ENCODE peak calls at places on chromosomes 2 and 18, in four cellular contexts. One of them, this sample, is unnamed.
A peak's percentile ranks its signal among the peaks of the same experiment; 100 is the strongest.

GRCh38 chr2:173680574-173680973 is 284.6 kb downstream of the SP3 start:
- DNase-seq in activated effector memory CD4-positive, alpha-beta T cell treated with anti-CD3 and anti-CD28 coated beads, Interleukin-2, amount 50 U/mL, for 16 hours: no peak
- DNase-seq in NCI-H1092 treated with DMSO at 0.1 percent for 48 hours: no peak
- DNase-seq in stimulated activated CD4-positive, alpha-beta T cell treated with anti-CD3 and anti-CD28 coated beads, Interleukin-2, amount 100 ng/mL, for 48 hours: no peak
- DNase-seq in this sample: no peak

GRCh38 chr18:63208676-63209075 is 110.9 kb downstream of the BCL2 start:
- DNase-seq in activated effector memory CD4-positive, alpha-beta T cell treated with anti-CD3 and anti-CD28 coated beads, Interleukin-2, amount 50 U/mL, for 16 hours: no peak
- DNase-seq in NCI-H1092 treated with DMSO at 0.1 percent for 48 hours: peak; percentile 60
- DNase-seq in stimulated activated CD4-positive, alpha-beta T cell treated with anti-CD3 and anti-CD28 coated beads, Interleukin-2, amount 100 ng/mL, for 48 hours: no peak
- DNase-seq in this sample: no peak

GRCh38 chr2:238101891-238102841 is 2.0 kb downstream of the ESPNL start:
- DNase-seq in activated effector memory CD4-positive, alpha-beta T cell treated with anti-CD3 and anti-CD28 coated beads, Interleukin-2, amount 50 U/mL, for 16 hours: peak; percentile 51
- DNase-seq in NCI-H1092 treated with DMSO at 0.1 percent for 48 hours: no peak
- DNase-seq in stimulated activated CD4-positive, alpha-beta T cell treated with anti-CD3 and anti-CD28 coated beads, Interleukin-2, amount 100 ng/mL, for 48 hours: no peak
- DNase-seq in this sample: peak; percentile 56

GRCh38 chr2:238847841-238848565 is at the start of gene TWIST2:
- DNase-seq in activated effector memory CD4-positive, alpha-beta T cell treated with anti-CD3 and anti-CD28 coated beads, Interleukin-2, amount 50 U/mL, for 16 hours: no peak
- DNase-seq in NCI-H1092 treated with DMSO at 0.1 percent for 48 hours: no peak
- DNase-seq in stimulated activated CD4-positive, alpha-beta T cell treated with anti-CD3 and anti-CD28 coated beads, Interleukin-2, amount 100 ng/mL, for 48 hours: no peak
- DNase-seq in this sample: peak; percentile 40

GRCh38 chr2:30625600-30626208 is 178.7 kb downstream of the LCLAT1 start:
- DNase-seq in activated effector memory CD4-positive, alpha-beta T cell treated with anti-CD3 and anti-CD28 coated beads, Interleukin-2, amount 50 U/mL, for 16 hours: no peak
- DNase-seq in NCI-H1092 treated with DMSO at 0.1 percent for 48 hours: no peak
- DNase-seq in stimulated activated CD4-positive, alpha-beta T cell treated with anti-CD3 and anti-CD28 coated beads, Interleukin-2, amount 100 ng/mL, for 48 hours: no peak
- DNase-seq in this sample: no peak

GRCh38 chr2:97995026-97995733 is 568 bp downstream of the TMEM131 start:
- DNase-seq in activated effector memory CD4-positive, alpha-beta T cell treated with anti-CD3 and anti-CD28 coated beads, Interleukin-2, amount 50 U/mL, for 16 hours: peak; percentile 82
- DNase-seq in NCI-H1092 treated with DMSO at 0.1 percent for 48 hours: peak; percentile 60
- DNase-seq in stimulated activated CD4-positive, alpha-beta T cell treated with anti-CD3 and anti-CD28 coated beads, Interleukin-2, amount 100 ng/mL, for 48 hours: peak; percentile 38
- DNase-seq in this sample: peak; percentile 66

GRCh38 chr18:54762386-54762785 is 65.9 kb upstream of the RAB27B start:
- DNase-seq in activated effector memory CD4-positive, alpha-beta T cell treated with anti-CD3 and anti-CD28 coated beads, Interleukin-2, amount 50 U/mL, for 16 hours: no peak
- DNase-seq in NCI-H1092 treated with DMSO at 0.1 percent for 48 hours: no peak
- DNase-seq in stimulated activated CD4-positive, alpha-beta T cell treated with anti-CD3 and anti-CD28 coated beads, Interleukin-2, amount 100 ng/mL, for 48 hours: no peak
- DNase-seq in this sample: no peak

GRCh38 chr2:62415019-62415431 is 91.0 kb downstream of the TMEM17 start:
- DNase-seq in activated effector memory CD4-positive, alpha-beta T cell treated with anti-CD3 and anti-CD28 coated beads, Interleukin-2, amount 50 U/mL, for 16 hours: no peak
- DNase-seq in NCI-H1092 treated with DMSO at 0.1 percent for 48 hours: no peak
- DNase-seq in stimulated activated CD4-positive, alpha-beta T cell treated with anti-CD3 and anti-CD28 coated beads, Interleukin-2, amount 100 ng/mL, for 48 hours: no peak
- DNase-seq in this sample: no peak

This sample was measured in thyroid gland.